ENCODE peak calls at places on chromosomes 16 and 17, in seven cellular contexts. D is B cell, G is fibroblast of mammary gland, Y is fibroblast of villous mesenchyme, K is GM12865, X is K562, P is DND-41. F is an unnamed sample.

GRCh38 chr17:65177901-65178300 is 40.7 kb downstream of the RGS9 start:
- DNase-seq in Y (peak), X (no peak), D (no peak), P (no peak), G (peak), K (peak), F (peak)

GRCh38 chr16:31880322-31880979 is 6.8 kb downstream of the ZNF267 start:
- DNase-seq in P (no peak), X (peak), D (no peak), Y (peak), K (peak), G (peak), F (no peak)

GRCh38 chr16:81136331-81137011 is 40.3 kb upstream of the GCSH start:
- DNase-seq in Y (no peak), G (no peak), D (no peak), X (no peak), P (no peak), K (no peak), F (no peak)

GRCh38 chr17:12995896-12996295 is 21.9 kb downstream of the ELAC2 start:
- DNase-seq in K (no peak), P (no peak), G (no peak), D (no peak), X (no peak), Y (no peak), F (no peak)

GRCh38 chr16:70703041-70703834 is 17.4 kb upstream of the MTSS2 start:
- DNase-seq in G (peak), D (no peak), P (no peak), X (peak), Y (peak), K (no peak), F (no peak)

GRCh38 chr16:1159973-1160772 is 7.3 kb downstream of the CACNA1H start:
- DNase-seq in K (no peak), G (no peak), D (no peak), P (no peak), Y (peak), X (peak), F (no peak)

GRCh38 chr16:65200857-65201256 is 79.0 kb upstream of the CDH11 start:
- DNase-seq in Y (peak), X (no peak), P (no peak), D (no peak), K (no peak), G (peak), F (no peak)

GRCh38 chr17:61459434-61459809 is 7.2 kb downstream of the TBX4 start:
- DNase-seq in P (no peak), X (no peak), Y (no peak), D (no peak), K (no peak), G (no peak), F (no peak)

GRCh38 chr17:50203589-50204345 is 2.3 kb upstream of the COL1A1 start:
- DNase-seq in G (peak), Y (peak), X (no peak), P (no peak), D (no peak), K (no peak), F (no peak)

GRCh38 chr16:12317121-12317810 is 340.7 kb downstream of the SNX29 start:
- DNase-seq in X (no peak), D (no peak), K (no peak), P (no peak), Y (no peak), G (no peak), F (peak)

GRCh38 chr16:67277294-67277998 is 1.9 kb upstream of the PLEKHG4 start:
- DNase-seq in Y (peak), X (peak), G (peak), K (no peak), D (no peak), P (no peak), F (no peak)

GRCh38 chr17:45291170-45291805 is 25.5 kb downstream of the MAP3K14 start:
- DNase-seq in P (no peak), Y (no peak), K (no peak), D (no peak), X (no peak), G (no peak), F (peak)

GRCh38 chr16:51154271-51155171 is 3.5 kb upstream of the SALL1 start:
- DNase-seq in X (no peak), K (no peak), D (no peak), P (no peak), G (no peak), Y (no peak), F (no peak)

GRCh38 chr17:30130121-30130520 is 13.5 kb downstream of the NSRP1 start:
- DNase-seq in Y (no peak), K (no peak), D (no peak), P (no peak), G (no peak), X (no peak), F (no peak)

GRCh38 chr17:48915459-48916282 is 7.5 kb downstream of the UBE2Z start:
- DNase-seq in G (peak), K (peak), Y (peak), X (no peak), D (peak), P (no peak), F (no peak)

GRCh38 chr17:34487616-34488015 is 91.8 kb upstream of the TMEM132E start:
- DNase-seq in Y (no peak), D (no peak), X (no peak), G (no peak), K (no peak), P (peak), F (no peak)

GRCh38 chr17:72373910-72374741 is 253.3 kb downstream of the SOX9 start:
- DNase-seq in K (no peak), Y (peak), P (no peak), G (peak), X (no peak), D (peak), F (no peak)

GRCh38 chr17:47847341-47848197 is 3.4 kb downstream of the SP6 start:
- DNase-seq in Y (no peak), D (no peak), G (peak), K (peak), X (no peak), P (no peak), F (no peak)

GRCh38 chr17:80080081-80080480 is 21.3 kb upstream of the GAA start:
- DNase-seq in P (no peak), G (no peak), K (no peak), X (no peak), D (no peak), Y (no peak), F (no peak)

GRCh38 chr17:35630530-35631148 is 43.5 kb downstream of the AP2B1 start:
- DNase-seq in D (no peak), Y (peak), K (no peak), G (peak), P (no peak), X (no peak), F (no peak)

GRCh38 chr16:55542459-55543082 is 23.9 kb upstream of the CAPNS2 start:
- DNase-seq in K (no peak), D (no peak), G (peak), Y (peak), X (no peak), P (no peak), F (no peak)

DNA sequence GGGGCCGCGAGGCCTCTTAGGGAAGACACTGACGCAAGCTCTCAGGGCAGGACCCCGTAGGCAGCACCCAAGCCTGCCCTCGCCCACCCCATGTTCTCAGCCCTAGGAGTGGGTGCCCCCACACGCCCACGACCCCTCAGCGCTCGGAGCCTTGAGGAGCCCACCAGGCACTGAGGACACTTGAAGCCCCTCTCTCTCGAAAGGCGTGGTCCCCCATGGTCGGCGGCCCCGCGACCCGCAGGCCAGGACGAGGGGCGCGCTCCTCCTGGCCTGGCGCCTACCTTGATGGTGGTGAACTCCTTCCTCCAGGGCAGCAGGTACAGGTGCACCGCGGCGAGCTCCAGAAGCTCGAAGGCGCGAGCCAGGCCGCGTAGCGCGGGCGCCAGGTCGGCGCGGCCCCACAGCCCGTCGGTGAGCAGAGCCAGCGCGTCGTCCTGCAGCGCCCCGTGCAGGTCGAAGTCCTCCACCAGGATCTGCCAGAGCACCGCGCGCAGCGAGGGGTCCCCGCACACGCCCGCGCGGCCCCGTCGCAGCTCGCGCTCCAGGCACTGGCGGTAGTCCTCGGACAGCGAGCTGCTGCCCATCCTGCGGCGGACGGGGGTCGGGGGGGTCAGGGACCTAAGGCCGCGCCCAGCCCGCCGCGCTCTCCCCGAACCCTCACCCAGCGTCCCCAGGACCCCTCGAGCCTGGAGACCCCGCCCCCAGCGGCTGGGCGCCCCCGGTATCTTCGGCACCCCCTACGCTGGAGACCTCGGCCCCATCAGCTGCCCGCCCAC is 668 bp downstream of the SPATA2L start:
- DNase-seq in Y (peak), G (no peak), K (peak), D (no peak), P (no peak), X (peak), F (peak)
- TF ChIP-seq CTCF in Y (peak), G (no peak), K (peak), D (peak), P (no peak), X (peak), F (peak)

DNA sequence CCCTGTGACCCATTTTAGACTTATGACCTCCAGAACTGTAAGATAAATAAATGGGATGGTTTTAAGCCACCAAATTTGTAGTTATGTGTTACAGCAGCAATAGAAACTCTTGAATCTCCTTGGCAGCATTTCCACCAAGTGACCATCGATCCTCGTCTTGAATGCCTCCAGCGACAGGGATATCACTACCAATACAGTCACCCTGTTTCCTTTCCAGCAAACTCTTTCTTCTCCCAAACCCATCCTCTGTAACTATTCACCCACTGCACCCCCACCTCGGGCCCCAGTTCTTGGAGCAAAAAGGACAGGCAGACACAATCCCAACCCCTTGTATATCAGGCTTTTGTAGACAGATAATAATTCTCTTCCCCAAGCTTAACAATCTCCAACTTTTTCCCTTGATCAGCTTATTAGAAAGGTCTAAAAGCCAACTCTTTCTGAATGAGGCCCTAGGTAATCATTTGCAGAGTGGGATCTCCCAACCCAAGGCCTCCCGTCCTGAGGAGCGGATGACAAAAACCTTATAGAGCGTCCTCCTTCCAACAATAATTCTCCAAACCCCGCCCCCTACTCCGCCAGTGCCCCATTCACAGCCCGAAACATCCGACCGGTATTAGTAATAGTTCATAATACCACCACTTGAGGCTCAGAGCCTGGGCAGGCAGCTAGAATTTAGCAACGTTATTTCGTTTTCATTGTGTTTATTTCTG is 14.7 kb upstream of the PLLP start:
- DNase-seq in Y (no peak), P (no peak), G (peak), K (no peak), X (peak), D (no peak), F (no peak)
- TF ChIP-seq CTCF in Y (peak), P (no peak), G (peak), K (no peak), X (peak), D (peak), F (no peak)

DNA sequence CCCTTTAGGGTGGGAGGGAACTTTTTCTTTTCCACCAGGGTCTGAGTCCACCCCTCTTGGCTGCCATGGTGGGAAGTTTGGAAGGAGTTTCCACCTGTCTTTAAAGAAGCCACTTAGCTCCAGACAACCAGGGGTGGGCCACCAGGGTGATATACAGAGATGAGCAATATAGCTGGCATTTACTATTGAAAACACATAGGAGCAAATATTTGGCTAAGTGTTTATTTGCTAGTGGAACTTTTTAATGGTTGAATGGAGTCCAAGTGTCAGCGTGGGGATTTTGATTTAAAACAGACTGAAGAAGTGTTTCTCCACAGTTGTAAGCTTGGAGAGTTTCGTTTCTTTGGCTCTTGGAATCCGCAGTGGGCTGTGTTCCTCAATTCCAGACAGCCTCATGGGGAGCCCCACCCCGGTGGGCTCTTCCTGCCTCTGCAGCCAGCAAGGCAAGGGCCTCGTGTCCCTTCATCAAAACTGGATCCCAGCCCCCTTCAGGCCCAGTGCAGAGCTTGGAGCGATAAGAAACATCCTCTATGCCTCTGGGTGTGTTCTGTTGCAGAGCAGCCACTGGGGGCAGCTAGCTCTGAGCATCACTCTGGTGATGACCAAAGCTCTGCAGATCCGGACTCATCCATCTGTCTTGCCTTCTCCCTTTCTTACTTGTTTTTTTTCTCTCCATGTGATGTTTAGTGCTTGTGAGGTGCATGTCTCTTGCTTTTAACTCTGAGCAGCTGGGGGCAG is 36.1 kb downstream of the NOG start:
- DNase-seq in D (no peak), G (peak), X (peak), P (peak), Y (peak), K (peak), F (no peak)
- TF ChIP-seq CTCF in D (no peak), G (peak), X (peak), P (peak), Y (peak), K (peak), F (peak)

DNA sequence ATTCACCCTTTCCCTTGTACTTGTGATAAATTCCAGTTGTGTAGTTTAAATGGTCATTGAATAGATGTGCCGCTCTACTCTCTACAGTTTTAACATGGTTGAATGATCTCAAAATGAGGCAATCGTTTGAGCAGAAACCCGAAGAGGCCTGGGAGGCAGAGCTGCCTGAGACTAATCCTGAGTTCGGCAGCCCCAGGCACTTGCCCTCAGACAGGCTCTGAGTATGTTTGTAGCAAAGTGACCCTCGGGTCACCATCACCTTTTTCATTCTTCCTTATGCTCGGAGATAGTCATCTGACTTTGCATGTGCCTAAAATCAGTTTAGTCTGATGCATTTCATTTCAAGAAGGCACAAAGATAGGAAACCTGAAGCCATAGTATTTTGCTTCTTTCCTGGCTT is 184.0 kb upstream of the RBFOX1 start:
- DNase-seq in K (no peak), D (no peak), P (no peak), Y (no peak), X (no peak), G (no peak), F (no peak)
- TF ChIP-seq CTCF in K (no peak), D (no peak), P (no peak), Y (no peak), X (no peak), G (no peak), F (no peak)

GRCh38 chr17:76528528-76529223 is 8.8 kb downstream of the CYGB start:
- DNase-seq in K (peak), D (no peak), X (peak), Y (peak), P (no peak), G (peak), F (peak)
- TF ChIP-seq CTCF in K (no peak), D (peak), X (peak), Y (peak), P (no peak), G (peak), F (peak)

GRCh38 chr17:68019675-68020450 is 15.7 kb upstream of the KPNA2 start:
- DNase-seq in G (peak), P (peak), D (peak), K (peak), Y (peak), X (peak), F (peak)
- TF ChIP-seq CTCF in G (no peak), P (peak), D (peak), K (peak), Y (no peak), X (peak), F (peak)

GRCh38 chr17:6638046-6638908 is 2.2 kb downstream of the KIAA0753 start:
- DNase-seq in K (no peak), X (no peak), Y (no peak), P (no peak), G (no peak), D (no peak), F (no peak)

GRCh38 chr17:6637458-6637840 is 3.1 kb downstream of the KIAA0753 start:
- DNase-seq in K (no peak), G (no peak), X (no peak), Y (no peak), P (no peak), D (no peak), F (no peak)

GRCh38 chr17:6636616-6637457 is 3.7 kb downstream of the KIAA0753 start:
- DNase-seq in X (no peak), K (no peak), P (no peak), G (no peak), D (no peak), Y (no peak), F (no peak)

GRCh38 chr17:6633263-6633662 is 7.2 kb downstream of the KIAA0753 start:
- DNase-seq in P (no peak), X (no peak), D (no peak), K (no peak), G (no peak), Y (no peak), F (no peak)

DNA sequence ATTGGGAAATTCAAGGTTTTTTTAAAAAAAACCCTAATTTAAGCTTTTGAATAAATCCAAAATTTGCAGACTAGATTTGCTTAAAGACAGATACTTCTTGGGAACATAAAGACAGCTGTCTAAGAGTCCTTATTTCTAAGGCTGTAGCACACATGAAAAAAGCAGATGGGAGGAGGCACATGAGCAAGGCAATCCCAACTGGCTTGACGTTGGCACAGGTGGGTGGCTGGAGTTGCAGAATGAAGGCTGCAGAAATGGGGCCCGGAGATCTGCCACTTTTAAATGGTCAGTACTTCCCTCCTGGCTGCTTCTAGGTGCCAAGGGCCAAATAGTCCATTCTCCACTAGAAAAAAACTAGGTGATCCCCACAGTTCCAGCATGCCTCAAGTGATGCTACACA is 4.4 kb downstream of the KIAA0753 start:
- DNase-seq in G (no peak), Y (no peak), K (no peak), X (no peak), P (no peak), D (no peak), F (no peak)
- TF ChIP-seq CTCF in G (no peak), Y (no peak), K (no peak), X (no peak), P (no peak), D (no peak), F (no peak)

GRCh38 chr16:3115011-3115410 is 2.6 kb downstream of the ZNF205 start:
- DNase-seq in Y (no peak), D (no peak), G (no peak), X (no peak), P (no peak), K (no peak), F (no peak)

GRCh38 chr16:3118204-3118790 is 5.9 kb downstream of the ZNF205 start:
- DNase-seq in D (no peak), P (no peak), Y (no peak), X (no peak), K (no peak), G (no peak), F (no peak)

GRCh38 chr16:3113765-3114479 is 1.5 kb downstream of the ZNF205 start:
- DNase-seq in P (no peak), Y (no peak), K (no peak), X (peak), D (no peak), G (peak), F (no peak)

GRCh38 chr16:3112881-3113574 is 642 bp downstream of the ZNF205 start:
- DNase-seq in G (no peak), D (no peak), X (peak), Y (peak), P (no peak), K (no peak), F (no peak)

GRCh38 chr16:3115561-3115960 is 3.2 kb downstream of the ZNF205 start:
- DNase-seq in D (no peak), X (no peak), Y (no peak), K (no peak), G (no peak), P (no peak), F (no peak)
- TF ChIP-seq CTCF in D (no peak), X (peak), Y (no peak), K (peak), G (no peak), P (no peak), F (peak)

GRCh38 chr17:76781056-76781982 is 43.4 kb downstream of the MFSD11 start:
- DNase-seq in G (no peak), K (peak), X (no peak), P (no peak), Y (no peak), D (no peak), F (peak)
- TF ChIP-seq CTCF in G (peak), K (no peak), X (peak), P (peak), Y (no peak), D (no peak), F (peak)